ENCODE peak calls at places on chromosomes 5 and 9, in nine cellular contexts. N, F, V, B, P, Q, O, L and Y are unnamed samples.

GRCh38 chr9:20854444-20854843 is 170.4 kb downstream of the FOCAD start:
- DNase-seq in N (no peak), F (no peak), V (no peak), B (no peak), P (no peak), Q (no peak), O (no peak), L (no peak), Y (no peak)

GRCh38 chr5:5209101-5209500 is 69.0 kb downstream of the ADAMTS16 start:
- DNase-seq in N (no peak), F (no peak), V (no peak), B (no peak), P (no peak), Q (no peak), O (no peak), L (no peak), Y (no peak)

GRCh38 chr9:98193336-98193944 is 1.0 kb upstream of the CORO2A start:
- DNase-seq in N (no peak), F (no peak), V (no peak), B (no peak), P (no peak), Q (no peak), O (no peak), L (no peak), Y (no peak)

GRCh38 chr5:167208911-167209310 is 1082.5 kb upstream of the WWC1 start:
- DNase-seq in N (no peak), F (no peak), V (no peak), B (no peak), P (no peak), Q (no peak), O (no peak), L (no peak), Y (no peak)

GRCh38 chr9:87157366-87158031 is 210.2 kb upstream of the GAS1 start:
- DNase-seq in N (no peak), F (no peak), V (no peak), B (no peak), P (no peak), Q (no peak), O (no peak), L (no peak), Y (no peak)

GRCh38 chr9:130583271-130583670 is 3.9 kb downstream of the FUBP3 start:
- DNase-seq in N (no peak), F (no peak), V (no peak), B (no peak), P (no peak), Q (no peak), O (no peak), L (no peak), Y (no peak)

GRCh38 chr9:16241231-16241630 is 629.2 kb downstream of the BNC2 start:
- DNase-seq in N (no peak), F (no peak), V (no peak), B (peak), P (no peak), Q (no peak), O (no peak), L (no peak), Y (no peak)

GRCh38 chr5:124748687-124749594 is 2.5 kb upstream of the ZNF608 start:
- DNase-seq in N (peak), F (peak), V (no peak), B (no peak), P (peak), Q (peak), O (peak), L (peak), Y (peak)

GRCh38 chr9:113261917-113262671 is 13.3 kb downstream of the CDC26 start:
- DNase-seq in N (no peak), F (no peak), V (no peak), B (no peak), P (no peak), Q (no peak), O (no peak), L (no peak), Y (no peak)

GRCh38 chr9:100670719-100671118 is 92.8 kb downstream of the CAVIN4 start:
- DNase-seq in N (no peak), F (no peak), V (no peak), B (no peak), P (no peak), Q (no peak), O (no peak), L (no peak), Y (no peak)

GRCh38 chr5:5532306-5533076 is 110.0 kb downstream of the ICE1 start:
- DNase-seq in N (no peak), F (no peak), V (no peak), B (no peak), P (no peak), Q (no peak), O (no peak), L (no peak), Y (no peak)

GRCh38 chr9:125260564-125260963 is 1.1 kb upstream of the GAPVD1 start:
- DNase-seq in N (no peak), F (no peak), V (no peak), B (no peak), P (no peak), Q (peak), O (no peak), L (no peak), Y (peak)

GRCh38 chr9:31669311-31669710 is 715.1 kb upstream of the ACO1 start:
- DNase-seq in N (no peak), F (no peak), V (no peak), B (no peak), P (no peak), Q (no peak), O (no peak), L (no peak), Y (no peak)

GRCh38 chr9:79592736-79593493 is 21.1 kb downstream of the TLE4 start:
- DNase-seq in N (no peak), F (no peak), V (no peak), B (no peak), P (no peak), Q (no peak), O (no peak), L (no peak), Y (no peak)

GRCh38 chr5:126107381-126107780 is 315.8 kb upstream of the GRAMD2B start:
- DNase-seq in N (no peak), F (no peak), V (no peak), B (no peak), P (no peak), Q (no peak), O (no peak), L (no peak), Y (no peak)

GRCh38 chr5:179240561-179240960 is 104.7 kb downstream of the ADAMTS2 start:
- DNase-seq in N (no peak), F (no peak), V (no peak), B (no peak), P (no peak), Q (no peak), O (no peak), L (no peak), Y (no peak)

GRCh38 chr9:135797507-135798302 is 95.7 kb downstream of the KCNT1 start:
- DNase-seq in N (peak), F (no peak), V (no peak), B (no peak), P (no peak), Q (peak), O (peak), L (peak), Y (peak)

GRCh38 chr5:143141652-143142051 is 261.8 kb downstream of the NR3C1 start:
- DNase-seq in N (no peak), F (no peak), V (no peak), B (no peak), P (no peak), Q (no peak), O (no peak), L (no peak), Y (no peak)